ENCODE peak calls at places on chromosomes 12 and 14, in seven cellular contexts. One of them, this sample, is unnamed.

GRCh38 chr14:105411017-105411941 is 8.3 kb upstream of the MTA1 start:
- DNase-seq in epithelial cell of esophagus: peak
- DNase-seq in CD8-positive, alpha-beta T cell: no peak
- DNase-seq in dorsolateral prefrontal cortex: no peak
- DNase-seq in astrocyte of the cerebellum: no peak
- DNase-seq in foreskin fibroblast: peak
- DNase-seq in WERI-Rb-1: peak
- DNase-seq in this sample: peak

GRCh38 chr14:38187475-38187874 is 20.2 kb upstream of the SSTR1 start:
- DNase-seq in epithelial cell of esophagus: peak
- DNase-seq in CD8-positive, alpha-beta T cell: no peak
- DNase-seq in dorsolateral prefrontal cortex: no peak
- DNase-seq in astrocyte of the cerebellum: no peak
- DNase-seq in foreskin fibroblast: no peak
- DNase-seq in WERI-Rb-1: no peak
- DNase-seq in this sample: no peak

GRCh38 chr14:93007225-93007997 is 84.5 kb downstream of the CHGA start:
- DNase-seq in epithelial cell of esophagus: peak
- DNase-seq in CD8-positive, alpha-beta T cell: no peak
- DNase-seq in dorsolateral prefrontal cortex: no peak
- DNase-seq in astrocyte of the cerebellum: peak
- DNase-seq in foreskin fibroblast: peak
- DNase-seq in WERI-Rb-1: no peak
- DNase-seq in this sample: peak

GRCh38 chr12:4791497-4791896 is 71.3 kb downstream of the GALNT8 start:
- DNase-seq in epithelial cell of esophagus: no peak
- DNase-seq in CD8-positive, alpha-beta T cell: no peak
- DNase-seq in dorsolateral prefrontal cortex: no peak
- DNase-seq in astrocyte of the cerebellum: no peak
- DNase-seq in foreskin fibroblast: no peak
- DNase-seq in WERI-Rb-1: no peak
- DNase-seq in this sample: no peak

GRCh38 chr12:24476310-24476709 is 472.6 kb downstream of the BCAT1 start:
- DNase-seq in epithelial cell of esophagus: no peak
- DNase-seq in CD8-positive, alpha-beta T cell: no peak
- DNase-seq in dorsolateral prefrontal cortex: no peak
- DNase-seq in astrocyte of the cerebellum: no peak
- DNase-seq in foreskin fibroblast: no peak
- DNase-seq in WERI-Rb-1: no peak
- DNase-seq in this sample: no peak

GRCh38 chr14:23185046-23185445 is 1.6 kb upstream of the SLC7A8 start:
- DNase-seq in epithelial cell of esophagus: peak
- DNase-seq in CD8-positive, alpha-beta T cell: no peak
- DNase-seq in dorsolateral prefrontal cortex: no peak
- DNase-seq in astrocyte of the cerebellum: peak
- DNase-seq in foreskin fibroblast: no peak
- DNase-seq in WERI-Rb-1: no peak
- DNase-seq in this sample: no peak

GRCh38 chr14:33652566-33653320 is 298.1 kb downstream of the EGLN3 start:
- DNase-seq in epithelial cell of esophagus: no peak
- DNase-seq in CD8-positive, alpha-beta T cell: no peak
- DNase-seq in dorsolateral prefrontal cortex: no peak
- DNase-seq in astrocyte of the cerebellum: no peak
- DNase-seq in foreskin fibroblast: no peak
- DNase-seq in WERI-Rb-1: no peak
- DNase-seq in this sample: no peak

GRCh38 chr12:32455607-32456063 is 56.3 kb downstream of the FGD4 start:
- DNase-seq in epithelial cell of esophagus: peak
- DNase-seq in CD8-positive, alpha-beta T cell: no peak
- DNase-seq in dorsolateral prefrontal cortex: no peak
- DNase-seq in astrocyte of the cerebellum: peak
- DNase-seq in foreskin fibroblast: peak
- DNase-seq in WERI-Rb-1: no peak
- DNase-seq in this sample: peak

GRCh38 chr12:57864811-57865751 is 18.6 kb upstream of the CTDSP2 start:
- DNase-seq in epithelial cell of esophagus: peak
- DNase-seq in CD8-positive, alpha-beta T cell: no peak
- DNase-seq in dorsolateral prefrontal cortex: no peak
- DNase-seq in astrocyte of the cerebellum: peak
- DNase-seq in foreskin fibroblast: peak
- DNase-seq in WERI-Rb-1: no peak
- DNase-seq in this sample: peak

GRCh38 chr12:26277511-26278246 is 82.3 kb downstream of the SSPN start:
- DNase-seq in epithelial cell of esophagus: no peak
- DNase-seq in CD8-positive, alpha-beta T cell: no peak
- DNase-seq in dorsolateral prefrontal cortex: no peak
- DNase-seq in astrocyte of the cerebellum: peak
- DNase-seq in foreskin fibroblast: peak
- DNase-seq in WERI-Rb-1: no peak
- DNase-seq in this sample: peak

GRCh38 chr12:6852651-6853354 is 853 bp downstream of the USP5 start:
- DNase-seq in epithelial cell of esophagus: peak
- DNase-seq in CD8-positive, alpha-beta T cell: peak
- DNase-seq in dorsolateral prefrontal cortex: peak
- DNase-seq in astrocyte of the cerebellum: no peak
- DNase-seq in foreskin fibroblast: peak
- DNase-seq in WERI-Rb-1: peak
- DNase-seq in this sample: peak

GRCh38 chr14:20413785-20414117 is 450 bp upstream of the TEP1 start:
- DNase-seq in epithelial cell of esophagus: no peak
- DNase-seq in CD8-positive, alpha-beta T cell: no peak
- DNase-seq in dorsolateral prefrontal cortex: no peak
- DNase-seq in astrocyte of the cerebellum: no peak
- DNase-seq in foreskin fibroblast: no peak
- DNase-seq in WERI-Rb-1: no peak
- DNase-seq in this sample: no peak

GRCh38 chr12:28121433-28121832 is 68.8 kb upstream of the CCDC91 start:
- DNase-seq in epithelial cell of esophagus: no peak
- DNase-seq in CD8-positive, alpha-beta T cell: no peak
- DNase-seq in dorsolateral prefrontal cortex: no peak
- DNase-seq in astrocyte of the cerebellum: no peak
- DNase-seq in foreskin fibroblast: no peak
- DNase-seq in WERI-Rb-1: no peak
- DNase-seq in this sample: no peak

GRCh38 chr12:69404851-69405365 is 45.4 kb downstream of the YEATS4 start:
- DNase-seq in epithelial cell of esophagus: no peak
- DNase-seq in CD8-positive, alpha-beta T cell: no peak
- DNase-seq in dorsolateral prefrontal cortex: no peak
- DNase-seq in astrocyte of the cerebellum: no peak
- DNase-seq in foreskin fibroblast: no peak
- DNase-seq in WERI-Rb-1: no peak
- DNase-seq in this sample: no peak

GRCh38 chr12:111309584-111309983 is 59.3 kb downstream of the PHETA1 start:
- DNase-seq in epithelial cell of esophagus: no peak
- DNase-seq in CD8-positive, alpha-beta T cell: no peak
- DNase-seq in dorsolateral prefrontal cortex: no peak
- DNase-seq in astrocyte of the cerebellum: no peak
- DNase-seq in foreskin fibroblast: no peak
- DNase-seq in WERI-Rb-1: no peak
- DNase-seq in this sample: no peak

GRCh38 chr12:6068226-6068625 is 56.2 kb downstream of the VWF start:
- DNase-seq in epithelial cell of esophagus: no peak
- DNase-seq in CD8-positive, alpha-beta T cell: no peak
- DNase-seq in dorsolateral prefrontal cortex: no peak
- DNase-seq in astrocyte of the cerebellum: no peak
- DNase-seq in foreskin fibroblast: peak
- DNase-seq in WERI-Rb-1: no peak
- DNase-seq in this sample: no peak

DNA sequence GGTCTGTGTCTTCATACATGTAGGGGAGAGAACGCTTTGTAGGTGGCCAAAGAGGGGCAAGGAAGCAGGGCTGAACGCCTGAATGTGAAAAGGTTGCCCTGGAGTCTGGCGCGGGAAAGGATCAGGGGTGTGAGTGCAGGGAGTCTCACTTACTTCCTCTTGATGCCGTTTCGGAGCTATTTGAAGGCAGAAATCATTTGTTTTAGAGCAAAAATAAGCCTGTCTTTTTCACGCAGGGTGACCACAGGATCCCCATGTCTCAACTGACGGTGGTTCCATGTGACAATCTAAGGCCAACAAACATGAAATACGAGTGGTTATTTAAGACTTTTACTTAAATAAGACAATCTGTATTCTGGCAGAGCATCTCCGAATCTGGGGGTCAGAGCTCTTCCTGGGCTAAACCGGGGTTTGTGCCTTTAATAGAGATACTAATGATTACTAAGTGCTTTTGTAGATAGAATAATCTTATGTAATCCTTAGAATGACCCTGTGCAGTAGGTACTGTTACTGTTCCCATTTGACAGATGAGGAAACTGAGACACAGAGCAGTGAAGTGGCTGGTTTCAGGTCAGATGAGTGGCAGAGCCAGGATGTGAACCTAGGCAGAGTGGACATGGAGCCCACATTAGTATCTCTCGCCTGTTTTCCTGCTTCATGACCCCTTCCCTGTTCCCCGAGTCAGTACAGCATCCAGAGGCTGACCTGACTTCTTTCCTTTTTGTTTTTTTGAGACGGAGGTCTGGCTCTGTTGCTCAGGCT is 1.9 kb downstream of the BRI3BP start:
- DNase-seq in epithelial cell of esophagus: no peak
- DNase-seq in CD8-positive, alpha-beta T cell: no peak
- DNase-seq in dorsolateral prefrontal cortex: no peak
- DNase-seq in astrocyte of the cerebellum: no peak
- DNase-seq in foreskin fibroblast: no peak
- DNase-seq in WERI-Rb-1: no peak
- DNase-seq in this sample: no peak
- TF ChIP-seq CTCF in epithelial cell of esophagus: no peak
- TF ChIP-seq CTCF in CD8-positive, alpha-beta T cell: no peak
- TF ChIP-seq CTCF in dorsolateral prefrontal cortex: no peak
- TF ChIP-seq CTCF in astrocyte of the cerebellum: no peak
- TF ChIP-seq CTCF in foreskin fibroblast: no peak
- TF ChIP-seq CTCF in WERI-Rb-1: no peak
- TF ChIP-seq CTCF in this sample: no peak

DNA sequence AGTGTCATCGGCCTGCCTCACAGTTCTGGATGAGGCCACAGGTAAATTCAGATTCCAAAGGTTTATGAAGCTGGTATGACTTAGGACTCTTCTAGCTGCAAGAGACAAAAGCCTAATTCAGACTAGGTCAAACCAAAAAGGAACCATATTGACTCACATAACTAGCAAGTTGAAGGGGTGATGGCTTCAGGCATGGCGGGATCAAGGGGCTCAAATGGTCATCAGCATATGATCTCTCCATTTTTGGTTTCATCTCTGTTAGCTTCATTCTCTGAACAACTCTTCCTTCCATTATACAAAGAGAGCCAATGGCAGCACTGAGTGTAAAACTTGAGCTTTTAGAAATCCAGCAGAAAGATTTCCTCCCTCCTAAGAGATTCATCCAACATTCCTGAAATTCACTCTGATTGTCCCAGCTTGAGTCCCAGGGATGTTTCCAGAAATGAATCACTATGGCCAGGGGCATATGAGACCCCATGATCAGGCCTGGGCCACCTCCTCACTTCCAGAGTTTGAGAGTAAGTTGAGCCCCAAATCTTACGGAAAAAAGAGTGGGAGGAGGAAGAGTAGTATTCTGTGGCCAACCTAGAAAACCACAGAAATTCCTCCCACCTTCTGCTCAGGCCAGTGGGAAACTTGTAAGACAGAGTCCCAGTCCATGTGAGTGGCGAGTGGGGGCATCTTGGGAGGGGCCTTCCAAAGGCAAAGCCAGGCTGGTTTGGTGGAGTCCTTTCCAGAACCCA is 2.0 kb upstream of the MAP1LC3B2 start:
- DNase-seq in epithelial cell of esophagus: no peak
- DNase-seq in CD8-positive, alpha-beta T cell: no peak
- DNase-seq in dorsolateral prefrontal cortex: no peak
- DNase-seq in astrocyte of the cerebellum: peak
- DNase-seq in foreskin fibroblast: no peak
- DNase-seq in WERI-Rb-1: no peak
- DNase-seq in this sample: no peak
- H3K4me3 ChIP-seq in epithelial cell of esophagus: no peak
- H3K4me3 ChIP-seq in CD8-positive, alpha-beta T cell: no peak
- H3K4me3 ChIP-seq in dorsolateral prefrontal cortex: no peak
- H3K4me3 ChIP-seq in astrocyte of the cerebellum: no peak
- H3K4me3 ChIP-seq in foreskin fibroblast: no peak
- H3K4me3 ChIP-seq in WERI-Rb-1: no peak
- H3K4me3 ChIP-seq in this sample: no peak

GRCh38 chr12:48105321-48105866 is 485 bp downstream of the SENP1 start:
- DNase-seq in epithelial cell of esophagus: peak
- DNase-seq in CD8-positive, alpha-beta T cell: peak
- DNase-seq in dorsolateral prefrontal cortex: no peak
- DNase-seq in astrocyte of the cerebellum: no peak
- DNase-seq in foreskin fibroblast: no peak
- DNase-seq in WERI-Rb-1: no peak
- DNase-seq in this sample: peak

GRCh38 chr12:48106574-48107251 is 834 bp upstream of the SENP1 start:
- DNase-seq in epithelial cell of esophagus: no peak
- DNase-seq in CD8-positive, alpha-beta T cell: no peak
- DNase-seq in dorsolateral prefrontal cortex: no peak
- DNase-seq in astrocyte of the cerebellum: no peak
- DNase-seq in foreskin fibroblast: no peak
- DNase-seq in WERI-Rb-1: no peak
- DNase-seq in this sample: no peak

GRCh38 chr12:48104531-48104930 is 1.3 kb downstream of the SENP1 start:
- DNase-seq in epithelial cell of esophagus: peak
- DNase-seq in CD8-positive, alpha-beta T cell: no peak
- DNase-seq in dorsolateral prefrontal cortex: no peak
- DNase-seq in astrocyte of the cerebellum: no peak
- DNase-seq in foreskin fibroblast: no peak
- DNase-seq in WERI-Rb-1: no peak
- DNase-seq in this sample: no peak

GRCh38 chr12:48107252-48107613 is 1.4 kb upstream of the SENP1 start:
- DNase-seq in epithelial cell of esophagus: no peak
- DNase-seq in CD8-positive, alpha-beta T cell: no peak
- DNase-seq in dorsolateral prefrontal cortex: no peak
- DNase-seq in astrocyte of the cerebellum: no peak
- DNase-seq in foreskin fibroblast: no peak
- DNase-seq in WERI-Rb-1: no peak
- DNase-seq in this sample: no peak

DNA sequence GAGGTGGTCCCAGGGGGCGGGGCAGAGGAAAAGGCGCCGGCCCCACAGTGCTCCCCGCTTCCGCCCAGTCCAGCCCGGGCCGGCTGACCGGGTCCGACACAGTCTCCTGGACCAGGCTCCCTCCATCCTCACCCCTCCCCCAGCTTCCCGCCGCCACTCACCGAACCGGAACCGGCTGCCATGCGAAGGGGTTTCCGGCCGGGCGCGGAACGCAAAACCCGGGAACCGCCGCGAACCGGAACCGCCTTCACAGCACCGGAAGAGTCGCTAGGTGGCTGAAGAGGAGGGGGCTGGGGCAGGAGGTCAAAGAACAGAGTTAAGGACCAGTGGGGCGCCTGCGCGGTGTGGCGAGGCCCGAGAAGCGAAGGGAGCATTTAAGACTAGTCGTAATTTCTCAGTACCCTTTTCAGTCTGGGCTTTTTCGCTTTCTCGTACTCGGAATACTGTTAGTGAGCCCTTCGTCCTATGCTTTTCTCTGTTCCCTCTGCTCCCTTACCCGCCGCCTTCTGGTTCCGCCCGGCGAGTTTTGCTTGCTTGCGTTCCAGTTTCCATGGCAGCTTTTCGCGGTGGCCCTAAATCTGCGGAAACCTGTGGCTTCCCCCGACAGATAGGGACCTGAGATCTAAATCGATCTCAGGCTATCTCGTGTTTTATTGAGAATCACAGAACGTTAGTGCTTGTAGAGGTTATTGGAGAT is at the start of gene SENP1:
- DNase-seq in epithelial cell of esophagus: peak
- DNase-seq in CD8-positive, alpha-beta T cell: peak
- DNase-seq in dorsolateral prefrontal cortex: peak
- DNase-seq in astrocyte of the cerebellum: peak
- DNase-seq in foreskin fibroblast: peak
- DNase-seq in WERI-Rb-1: peak
- DNase-seq in this sample: peak
- TF ChIP-seq CTCF in epithelial cell of esophagus: peak
- TF ChIP-seq CTCF in CD8-positive, alpha-beta T cell: no peak
- TF ChIP-seq CTCF in dorsolateral prefrontal cortex: peak
- TF ChIP-seq CTCF in astrocyte of the cerebellum: peak
- TF ChIP-seq CTCF in foreskin fibroblast: peak
- TF ChIP-seq CTCF in WERI-Rb-1: peak
- TF ChIP-seq CTCF in this sample: peak

GRCh38 chr12:132154341-132154761 is 10.1 kb downstream of the NOC4L start:
- DNase-seq in epithelial cell of esophagus: no peak
- DNase-seq in CD8-positive, alpha-beta T cell: no peak
- DNase-seq in dorsolateral prefrontal cortex: no peak
- DNase-seq in astrocyte of the cerebellum: no peak
- DNase-seq in foreskin fibroblast: no peak
- DNase-seq in WERI-Rb-1: no peak
- DNase-seq in this sample: no peak
- H3K4me3 ChIP-seq in epithelial cell of esophagus: no peak
- H3K4me3 ChIP-seq in CD8-positive, alpha-beta T cell: no peak
- H3K4me3 ChIP-seq in dorsolateral prefrontal cortex: no peak
- H3K4me3 ChIP-seq in astrocyte of the cerebellum: no peak
- H3K4me3 ChIP-seq in foreskin fibroblast: no peak
- H3K4me3 ChIP-seq in WERI-Rb-1: no peak
- H3K4me3 ChIP-seq in this sample: peak

This sample was measured in fibroblast of villous mesenchyme.